ENCODE peak calls at places on chromosomes 1 and 21, in nine cellular contexts. W is A549; T is CD8-positive, alpha-beta T cell; F is Peyer's patch; Z is PC-3; N is aorta; U is IMR-90; E is tibial nerve; H is mammary epithelial cell. R is an unnamed sample. For H3K4me1, the result is how much of the 10 kb centered on the place peaks cover.

GRCh38 chr1:210989949-210990348 is 144.0 kb downstream of the KCNH1 start:
- DNase-seq in N (no peak), T (no peak), U (no peak), F (no peak), H (no peak), E (no peak), W (no peak), Z (no peak), R (no peak)

GRCh38 chr1:228401782-228402637 is 4.6 kb downstream of the TRIM11 start:
- DNase-seq in E (no peak), H (no peak), U (no peak), F (no peak), N (no peak), W (no peak), Z (no peak), T (no peak), R (no peak)

GRCh38 chr21:42763578-42764442 is 110.4 kb downstream of the PDE9A start:
- DNase-seq in N (no peak), W (no peak), Z (peak), F (no peak), U (no peak), E (no peak), T (no peak), H (no peak), R (no peak)

GRCh38 chr1:171052977-171053376 is 37.7 kb upstream of the FMO3 start:
- DNase-seq in N (no peak), Z (no peak), U (no peak), H (no peak), T (no peak), F (no peak), E (no peak), W (no peak), R (no peak)

GRCh38 chr1:206908038-206908437 is 10.8 kb downstream of the IL24 start:
- DNase-seq in T (no peak), W (no peak), U (no peak), E (no peak), F (no peak), N (no peak), H (no peak), Z (peak), R (no peak)

GRCh38 chr1:218482683-218483082 is 137.5 kb downstream of the TGFB2 start:
- DNase-seq in N (no peak), Z (no peak), U (peak), W (no peak), H (no peak), T (no peak), F (no peak), E (peak), R (no peak)

GRCh38 chr1:53048345-53048737 is 13.7 kb upstream of the PODN start:
- DNase-seq in N (no peak), F (no peak), Z (no peak), W (no peak), U (no peak), H (no peak), T (no peak), E (no peak), R (no peak)

GRCh38 chr21:15823486-15824150 is 93.8 kb downstream of the USP25 start:
- DNase-seq in W (no peak), T (no peak), F (no peak), H (no peak), U (no peak), N (no peak), Z (no peak), E (no peak), R (peak)

GRCh38 chr1:183308719-183309118 is 109.5 kb downstream of the NMNAT2 start:
- DNase-seq in Z (no peak), W (no peak), F (no peak), E (no peak), H (no peak), T (no peak), U (no peak), N (no peak), R (no peak)

GRCh38 chr1:109149874-109150601 is 36.1 kb downstream of the ELAPOR1 start:
- DNase-seq in F (no peak), Z (no peak), E (no peak), T (no peak), H (no peak), U (no peak), N (no peak), W (no peak), R (no peak)

GRCh38 chr21:20311388-20311787 is 686.8 kb upstream of the NCAM2 start:
- DNase-seq in W (no peak), Z (peak), E (no peak), H (no peak), U (no peak), N (no peak), T (no peak), F (no peak), R (no peak)

GRCh38 chr1:2611034-2611501 is 21.7 kb downstream of the MMEL1 start:
- DNase-seq in T (no peak), Z (peak), H (no peak), E (no peak), U (no peak), F (no peak), W (no peak), N (peak), R (peak)

GRCh38 chr21:36964398-36964797 is 2.1 kb downstream of the HLCS start:
- DNase-seq in T (no peak), Z (no peak), F (no peak), H (no peak), N (no peak), W (no peak), U (no peak), E (no peak), R (no peak)

GRCh38 chr1:182338806-182339370 is 52.7 kb downstream of the GLUL start:
- DNase-seq in E (no peak), W (no peak), Z (no peak), T (no peak), U (no peak), H (no peak), F (no peak), N (no peak), R (no peak)

DNA sequence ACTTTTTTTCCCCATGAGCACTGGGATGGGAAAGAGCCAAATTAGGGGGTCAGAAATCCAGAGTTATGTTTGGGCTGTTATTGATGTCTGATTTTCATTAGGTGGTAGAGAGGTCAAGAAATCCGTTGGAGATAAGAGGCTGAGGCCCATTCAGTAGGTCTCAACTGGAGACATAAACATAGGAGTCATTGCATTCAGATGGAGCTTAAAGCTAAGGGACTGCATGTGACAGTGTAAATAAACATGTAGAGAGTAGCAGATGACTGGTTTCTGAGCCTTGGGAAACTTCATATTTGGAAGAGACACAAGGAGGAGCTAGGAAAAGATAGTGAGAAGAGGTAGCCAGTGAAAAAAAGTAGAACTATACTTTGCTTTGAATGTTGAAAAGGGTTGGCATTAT is 11.7 kb downstream of the PTPRC start:
- DNase-seq in T (no peak), U (no peak), Z (no peak), H (no peak), N (no peak), W (no peak), E (no peak), F (no peak), R (no peak)
- H3K4me1 ChIP-seq in T (half or more), U (under half), Z (under half), H (under half), N (under half), W (under half), E (under half), F (under half), R (half or more)

GRCh38 chr1:192489748-192490147 is 85.8 kb upstream of the RGS1 start:
- DNase-seq in N (peak), Z (peak), U (peak), T (no peak), W (peak), H (peak), F (no peak), E (peak), R (peak)

GRCh38 chr1:192493584-192493983 is 82.0 kb upstream of the RGS1 start:
- DNase-seq in U (no peak), Z (no peak), E (no peak), F (no peak), T (no peak), N (no peak), W (no peak), H (no peak), R (no peak)

GRCh38 chr1:192489046-192489445 is 86.5 kb upstream of the RGS1 start:
- DNase-seq in U (peak), F (no peak), Z (no peak), E (no peak), N (no peak), H (no peak), T (no peak), W (no peak), R (no peak)

GRCh38 chr1:192488058-192488457 is 87.5 kb upstream of the RGS1 start:
- DNase-seq in W (peak), E (no peak), Z (peak), F (no peak), H (no peak), T (no peak), U (no peak), N (no peak), R (no peak)

DNA sequence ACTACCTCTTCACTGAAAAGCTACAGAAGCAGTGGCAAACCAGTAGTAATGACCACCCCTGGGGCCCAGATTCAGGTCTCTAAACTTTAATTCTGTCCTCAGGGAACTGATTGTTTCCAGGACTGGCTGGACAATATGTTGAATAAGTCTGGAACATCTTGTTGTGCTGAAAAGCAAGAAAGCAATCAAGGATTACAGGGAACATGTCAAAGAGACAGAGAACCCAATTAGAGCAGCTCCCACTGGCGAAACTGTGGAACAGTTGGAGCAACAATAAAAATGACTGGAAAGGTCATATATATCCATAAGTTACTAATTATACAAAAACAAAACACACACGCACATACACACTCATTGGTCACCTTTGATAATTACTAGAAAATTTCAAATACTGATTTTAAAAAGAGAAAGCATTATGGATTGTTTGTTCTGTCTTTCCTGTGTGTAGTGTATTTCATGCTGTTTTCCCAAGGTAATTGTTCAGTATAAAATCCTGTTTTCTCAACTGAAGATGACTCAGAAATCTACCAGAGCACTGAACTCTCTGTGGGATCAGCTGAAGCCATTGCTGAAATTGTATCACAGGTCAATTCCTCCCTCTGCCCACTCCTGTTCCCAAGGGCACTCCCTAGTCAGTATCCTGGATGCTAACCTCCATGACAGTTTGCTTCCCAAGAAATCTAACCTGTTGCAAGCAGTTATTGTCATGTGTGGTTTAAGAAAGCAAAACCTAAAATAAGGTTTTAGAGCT is 83.6 kb upstream of the RGS1 start:
- DNase-seq in F (no peak), E (no peak), W (no peak), N (no peak), T (no peak), Z (peak), H (no peak), U (peak), R (no peak)
- H3K4me1 ChIP-seq in F (under half), E (under half), W (under half), N (under half), T (under half), Z (under half), H (under half), U (under half), R (under half)

GRCh38 chr1:89841507-89841906 is 20.7 kb downstream of the LRRC8D start:
- DNase-seq in W (no peak), U (no peak), N (no peak), H (no peak), E (no peak), Z (no peak), T (no peak), F (no peak), R (no peak)
- H3K4me1 ChIP-seq in W (half or more), U (under half), N (under half), H (under half), E (half or more), Z (under half), T (under half), F (under half), R (under half)

GRCh38 chr1:225508538-225509375 is 80.9 kb upstream of the LBR start:
- DNase-seq in H (peak), E (peak), W (peak), Z (peak), T (no peak), U (peak), F (no peak), N (no peak), R (no peak)
- H3K4me1 ChIP-seq in H (under half), E (under half), W (under half), Z (under half), T (under half), U (under half), F (under half), N (under half), R (under half)

DNA sequence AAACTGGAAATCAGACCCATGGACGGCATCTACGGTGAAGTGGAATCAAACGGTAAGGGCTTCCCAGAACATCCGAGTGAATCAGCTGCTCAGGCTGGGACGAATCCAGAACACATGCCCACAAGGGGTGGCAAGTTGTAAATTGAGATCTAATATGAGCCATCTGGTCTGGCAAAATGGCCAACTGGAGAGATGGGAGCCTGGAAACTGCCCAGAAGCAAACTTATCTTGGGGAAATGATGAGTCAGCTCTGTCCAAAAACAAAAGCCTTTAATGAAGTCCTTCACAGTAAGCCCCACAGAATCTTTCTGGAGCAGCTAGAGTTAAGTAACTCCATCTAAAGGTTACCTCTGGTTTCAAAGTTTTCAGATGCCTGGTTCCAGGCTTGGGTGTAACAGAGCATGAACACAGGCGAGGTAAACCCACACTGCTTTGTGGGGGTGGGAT is 10.6 kb upstream of the SRP9 start:
- DNase-seq in E (no peak), N (peak), Z (peak), H (peak), T (no peak), W (no peak), U (peak), F (no peak), R (no peak)
- H3K4me1 ChIP-seq in E (half or more), N (under half), Z (under half), H (under half), T (under half), W (half or more), U (under half), F (under half), R (under half)

GRCh38 chr21:43861716-43862115 is 3.3 kb upstream of the AGPAT3 start:
- DNase-seq in W (no peak), H (no peak), Z (no peak), T (no peak), N (peak), E (no peak), F (no peak), U (no peak), R (no peak)
- H3K4me1 ChIP-seq in W (under half), H (under half), Z (under half), T (under half), N (under half), E (under half), F (under half), U (under half), R (under half)

GRCh38 chr1:31763671-31764306 is 351 bp downstream of the ADGRB2 start:
- DNase-seq in Z (no peak), N (no peak), T (no peak), E (no peak), H (no peak), U (no peak), F (no peak), W (no peak), R (peak)

GRCh38 chr1:31761883-31762282 is 2.3 kb downstream of the ADGRB2 start:
- DNase-seq in Z (peak), N (no peak), U (peak), W (no peak), H (no peak), E (no peak), F (no peak), T (no peak), R (no peak)

GRCh38 chr1:31764307-31765040 is at the start of gene ADGRB2:
- DNase-seq in W (peak), U (no peak), Z (peak), F (no peak), T (peak), H (no peak), E (no peak), N (no peak), R (peak)

GRCh38 chr1:31762323-31762722 is 1.8 kb downstream of the ADGRB2 start:
- DNase-seq in U (no peak), Z (no peak), W (no peak), E (no peak), H (no peak), N (no peak), F (no peak), T (no peak), R (no peak)

DNA sequence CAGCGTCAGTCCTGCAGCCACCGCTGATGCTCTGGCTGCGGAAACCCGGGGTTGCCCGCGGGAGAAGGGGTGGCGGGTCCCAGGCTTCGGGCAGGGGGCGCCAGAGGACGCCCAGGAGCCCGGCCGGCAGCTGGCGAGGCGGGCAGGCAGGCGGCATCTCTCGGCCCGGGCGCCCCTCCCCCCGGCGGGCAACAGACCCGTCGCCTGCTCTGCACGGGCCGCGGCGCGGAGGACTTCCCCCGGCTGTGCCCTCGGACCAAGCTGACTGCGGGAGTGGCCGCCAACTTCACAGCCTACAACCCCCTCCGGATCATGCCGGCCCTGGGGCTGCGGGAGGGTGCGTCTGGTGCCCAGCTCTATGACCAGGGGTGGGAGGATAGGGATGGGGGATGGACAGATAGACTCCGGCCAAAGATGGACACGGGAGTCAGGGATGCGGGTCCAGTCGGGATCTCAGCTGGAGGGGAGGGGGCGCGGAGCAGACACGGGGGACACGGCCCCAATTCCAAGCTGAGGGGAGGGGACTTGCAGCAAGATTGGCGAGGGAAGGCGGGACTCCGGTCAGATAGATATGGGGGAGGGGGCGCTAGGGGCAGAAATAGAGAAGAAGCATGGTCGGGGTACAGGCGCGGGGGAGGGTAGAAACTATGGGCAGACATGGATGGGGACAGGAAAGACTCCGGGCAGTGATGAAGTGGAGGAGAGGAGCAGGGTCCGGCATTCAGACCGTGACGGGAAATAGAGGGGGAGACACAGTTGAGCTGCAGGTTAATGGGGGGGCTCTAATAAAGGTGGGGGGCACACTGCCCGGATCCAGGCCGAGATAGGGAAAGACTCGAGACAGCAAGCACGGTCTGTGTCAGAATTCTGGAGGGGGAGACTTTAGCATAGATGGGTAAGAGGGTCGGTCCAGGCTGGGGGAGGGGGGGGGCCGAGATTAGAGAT is 1.1 kb downstream of the ADGRB2 start:
- DNase-seq in E (no peak), H (peak), N (peak), W (peak), F (peak), T (peak), Z (peak), U (peak), R (peak)
- H3K4me1 ChIP-seq in E (under half), H (under half), N (under half), W (under half), F (under half), T (under half), Z (under half), U (under half), R (under half)

DNA sequence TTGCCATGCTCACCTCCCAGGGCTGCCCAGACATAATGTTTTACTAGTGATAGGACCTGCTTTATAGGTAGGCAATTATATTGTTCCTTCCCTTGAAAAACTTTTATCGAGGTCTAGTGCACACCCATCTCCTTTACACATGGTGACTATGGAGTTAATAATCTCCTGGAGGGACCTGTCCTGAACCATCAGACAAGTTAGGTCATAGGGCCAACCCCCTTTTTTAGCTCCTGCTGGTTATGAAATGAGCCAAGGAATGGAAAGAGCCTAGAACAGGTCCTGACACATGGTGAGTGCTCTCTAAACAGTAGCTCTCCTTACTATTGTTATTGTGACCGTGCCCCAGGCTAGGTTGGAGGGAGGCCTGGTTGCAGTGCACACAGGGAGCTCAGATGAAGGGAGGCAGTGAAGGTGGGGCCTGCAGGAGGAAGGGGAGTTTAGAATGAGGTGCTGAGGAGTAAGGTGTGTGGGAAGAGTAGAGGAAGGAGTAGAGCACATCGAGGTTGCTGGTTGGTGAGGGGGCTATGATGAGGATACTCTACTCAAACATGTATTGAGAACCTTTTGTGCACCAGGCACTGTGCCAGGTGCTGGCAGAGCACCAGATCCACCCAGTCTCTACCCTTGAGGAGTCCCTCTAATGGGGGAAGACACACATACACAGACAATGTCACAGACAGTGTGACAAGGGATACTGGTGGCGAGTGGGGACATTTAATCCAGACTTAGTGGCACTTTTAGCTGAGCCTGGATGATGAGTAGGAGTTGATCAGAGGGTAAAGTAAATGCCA is 14.1 kb upstream of the LMNA start:
- DNase-seq in N (no peak), H (peak), Z (peak), T (no peak), U (no peak), E (no peak), W (no peak), F (no peak), R (no peak)
- H3K4me1 ChIP-seq in N (under half), H (half or more), Z (half or more), T (under half), U (under half), E (half or more), W (half or more), F (under half), R (under half)

GRCh38 chr1:232627171-232627570 is 2.8 kb downstream of the SIPA1L2 start:
- DNase-seq in W (no peak), H (no peak), Z (peak), U (no peak), N (no peak), E (no peak), T (no peak), F (no peak), R (no peak)
- H3K4me1 ChIP-seq in W (under half), H (under half), Z (half or more), U (under half), N (under half), E (half or more), T (under half), F (under half), R (under half)

R was measured in CD8-positive, alpha-beta memory T cell.